ENCODE peak calls at places on chromosome 17, in seven cellular contexts. B, U, I, E, H, T and W are unnamed samples.

GRCh38 chr17:59377410-59377809 is 46.0 kb downstream of the YPEL2 start:
- ATAC-seq in B (no peak), U (no peak), I (no peak), E (no peak), H (no peak), T (no peak), W (no peak)

GRCh38 chr17:16086957-16087356 is 87.3 kb downstream of the TTC19 start:
- ATAC-seq in B (no peak), U (no peak), I (no peak), E (no peak), H (no peak), T (no peak), W (no peak)

GRCh38 chr17:56930739-56931337 is 17.0 kb upstream of the TRIM25 start:
- ATAC-seq in B (no peak), U (no peak), I (no peak), E (no peak), H (no peak), T (no peak), W (no peak)

GRCh38 chr17:43169561-43170139 is 1.4 kb upstream of the NBR1 start:
- ATAC-seq in B (peak; percentile 25), U (peak; percentile 29), I (peak; percentile 37), E (peak; percentile 52), H (peak; percentile 66), T (peak; percentile 72), W (peak; percentile 10)

GRCh38 chr17:46158323-46159296 is 34.6 kb downstream of the KANSL1 start:
- ATAC-seq in B (peak; percentile 69), U (no peak), I (peak; percentile 52), E (peak; percentile 57), H (no peak), T (peak; percentile 63), W (no peak)

GRCh38 chr17:10729334-10730193 is at the start of gene TMEM220:
- ATAC-seq in B (peak; percentile 94), U (peak; percentile 93), I (no peak), E (peak; percentile 98), H (peak; percentile 94), T (peak; percentile 90), W (peak; percentile 94)

GRCh38 chr17:40857535-40857934 is 9.5 kb downstream of the KRT12 start:
- ATAC-seq in B (peak; percentile 30), U (no peak), I (no peak), E (no peak), H (no peak), T (no peak), W (no peak)

GRCh38 chr17:59762022-59762825 is 54.8 kb downstream of the VMP1 start:
- ATAC-seq in B (no peak), U (peak; percentile 85), I (no peak), E (peak; percentile 37), H (no peak), T (no peak), W (no peak)

GRCh38 chr17:62075308-62075815 is 10.3 kb upstream of the MED13 start:
- ATAC-seq in B (no peak), U (peak; percentile 17), I (peak; percentile 24), E (no peak), H (peak; percentile 19), T (no peak), W (no peak)

GRCh38 chr17:77076046-77076882 is 64.5 kb upstream of the SEC14L1 start:
- ATAC-seq in B (no peak), U (no peak), I (peak; percentile 47), E (no peak), H (no peak), T (no peak), W (no peak)

GRCh38 chr17:56678249-56679144 is 85.0 kb downstream of the NOG start:
- ATAC-seq in B (peak; percentile 80), U (no peak), I (no peak), E (peak; percentile 39), H (no peak), T (peak; percentile 62), W (no peak)

GRCh38 chr17:66956941-66957340 is 7.6 kb upstream of the CACNG4 start:
- ATAC-seq in B (no peak), U (no peak), I (no peak), E (no peak), H (no peak), T (no peak), W (no peak)

GRCh38 chr17:38728290-38728831 is 1.8 kb upstream of the CISD3 start:
- ATAC-seq in B (no peak), U (no peak), I (peak; percentile 3), E (no peak), H (no peak), T (no peak), W (no peak)

GRCh38 chr17:78774956-78775571 is 7.0 kb downstream of the CYTH1 start:
- ATAC-seq in B (peak; percentile 76), U (peak; percentile 69), I (peak; percentile 65), E (peak; percentile 79), H (peak; percentile 26), T (peak; percentile 42), W (no peak)

GRCh38 chr17:12348476-12348875 is 317.2 kb upstream of the MYOCD start:
- ATAC-seq in B (no peak), U (no peak), I (no peak), E (no peak), H (no peak), T (no peak), W (no peak)

GRCh38 chr17:77707546-77707945 is 251.0 kb upstream of the TNRC6C start:
- ATAC-seq in B (no peak), U (no peak), I (no peak), E (no peak), H (no peak), T (no peak), W (no peak)

GRCh38 chr17:55168970-55169687 is 95.6 kb upstream of the HLF start:
- ATAC-seq in B (no peak), U (peak; percentile 95), I (no peak), E (no peak), H (no peak), T (no peak), W (no peak)

GRCh38 chr17:61805399-61805798 is 57.9 kb downstream of the BRIP1 start:
- ATAC-seq in B (no peak), U (no peak), I (no peak), E (no peak), H (no peak), T (no peak), W (no peak)

GRCh38 chr17:79658811-79659207 is 48.0 kb upstream of the RBFOX3 start:
- ATAC-seq in B (peak; percentile 98), U (peak; percentile 31), I (peak; percentile 88), E (peak; percentile 85), H (no peak), T (peak; percentile 94), W (no peak)

DNA sequence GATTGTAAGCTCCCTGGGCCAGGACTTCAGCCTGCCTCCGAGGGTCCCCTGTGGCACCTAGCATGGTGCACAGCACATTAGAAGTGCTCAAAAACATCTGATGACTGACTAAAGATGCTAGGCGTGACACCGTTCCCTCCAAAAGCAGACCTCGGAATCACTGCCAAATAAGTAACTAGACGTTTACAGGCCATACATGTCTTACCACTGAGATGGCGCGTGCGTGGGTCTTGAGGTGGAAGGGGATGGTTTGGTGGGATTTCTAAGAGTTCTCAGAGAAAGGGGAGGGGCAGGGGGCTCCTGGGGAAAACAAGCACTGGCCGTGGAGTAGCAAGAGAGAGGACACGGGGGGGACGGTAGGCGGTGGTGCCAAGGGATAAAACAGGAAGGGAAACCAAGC is 12.4 kb downstream of the MPO start:
- ATAC-seq in B (no peak), U (no peak), I (no peak), E (no peak), H (no peak), T (no peak), W (no peak)
- TF ChIP-seq POLR2AphosphoS5 in B (no peak), U (no peak), I (no peak), E (no peak), H (no peak), T (no peak), W (no peak)

DNA sequence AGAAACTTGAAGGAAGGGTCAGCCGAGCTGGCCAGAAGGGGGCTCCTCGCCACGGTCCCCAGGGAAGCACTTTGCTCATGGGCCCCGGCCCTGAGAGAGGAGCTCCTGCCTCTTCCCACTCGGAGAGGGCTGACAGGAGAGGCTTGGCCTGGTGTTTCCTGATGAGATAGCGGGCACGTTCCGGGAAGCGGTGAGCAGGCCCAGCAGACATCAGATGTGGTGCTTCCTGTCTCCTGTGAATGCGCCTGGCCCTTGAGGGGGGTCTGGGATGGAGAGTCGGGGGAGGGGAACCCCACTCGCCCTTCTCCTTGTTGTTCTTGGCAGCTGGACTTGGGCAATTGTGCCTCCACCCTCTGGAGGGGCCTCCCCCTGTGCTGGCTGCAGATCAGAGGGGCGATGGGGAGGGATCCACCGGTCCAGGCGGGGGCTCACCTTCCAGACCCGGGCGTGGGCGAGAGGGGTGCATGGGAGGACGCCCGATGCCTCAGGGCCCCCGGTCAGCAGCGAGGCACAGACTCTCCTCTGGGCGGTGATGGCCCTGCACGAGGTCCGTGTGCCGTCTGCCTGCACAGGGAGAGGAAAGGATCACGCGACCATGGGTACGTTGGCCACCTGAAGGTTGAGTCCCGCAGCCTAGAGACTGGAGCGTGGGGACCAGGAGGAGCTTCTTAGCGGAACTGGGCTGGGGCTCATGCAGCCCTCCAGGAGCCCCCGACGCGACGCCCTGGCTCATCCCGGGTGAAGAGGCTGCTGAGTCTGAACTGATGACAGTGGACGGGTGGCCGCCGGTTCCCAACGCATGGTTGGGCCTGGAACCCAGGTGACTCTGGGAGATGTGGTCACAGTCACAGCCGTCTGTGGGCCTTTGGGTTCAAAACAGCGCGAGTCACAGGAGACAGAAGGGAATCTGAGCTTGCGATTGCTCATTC is 25.4 kb downstream of the METRNL start:
- ATAC-seq in B (no peak), U (no peak), I (peak; percentile 34), E (no peak), H (no peak), T (peak; percentile 16), W (no peak)
- H3K27ac ChIP-seq in B (no peak overlapping the region), U (no peak overlapping the region), I (no peak overlapping the region), E (no peak overlapping the region), H (no peak overlapping the region), T (no peak overlapping the region), W (peak overlapping the region; percentile 73)

DNA sequence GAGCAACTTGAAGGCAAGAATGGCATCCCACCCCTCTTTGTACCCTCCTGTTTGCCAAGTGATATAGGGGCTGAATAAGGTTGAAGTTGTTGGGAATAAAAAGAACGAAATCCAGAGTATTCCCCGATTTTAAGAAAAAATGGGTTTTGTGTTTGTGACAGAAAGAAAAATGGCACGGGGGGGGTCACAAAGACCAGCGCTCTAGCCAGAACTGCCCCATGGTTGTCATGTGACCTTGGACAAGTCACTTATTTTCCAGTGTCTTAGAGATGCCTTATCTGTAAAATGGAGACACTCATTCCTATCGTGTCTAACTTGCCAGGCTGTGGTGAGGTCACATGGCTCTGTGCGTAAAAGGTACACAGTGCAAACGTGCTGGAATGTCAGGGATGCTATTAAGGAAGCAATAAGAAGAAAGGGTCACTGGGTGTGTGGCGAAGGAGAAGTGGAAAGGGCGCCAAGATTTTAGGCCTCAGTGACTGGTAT is 1.6 kb upstream of the HEXIM1 start:
- ATAC-seq in B (no peak), U (no peak), I (peak; percentile 3), E (no peak), H (no peak), T (no peak), W (no peak)
- TF ChIP-seq POLR2AphosphoS5 in B (no peak), U (peak; percentile 14), I (no peak), E (no peak), H (no peak), T (no peak), W (peak; percentile 59)

DNA sequence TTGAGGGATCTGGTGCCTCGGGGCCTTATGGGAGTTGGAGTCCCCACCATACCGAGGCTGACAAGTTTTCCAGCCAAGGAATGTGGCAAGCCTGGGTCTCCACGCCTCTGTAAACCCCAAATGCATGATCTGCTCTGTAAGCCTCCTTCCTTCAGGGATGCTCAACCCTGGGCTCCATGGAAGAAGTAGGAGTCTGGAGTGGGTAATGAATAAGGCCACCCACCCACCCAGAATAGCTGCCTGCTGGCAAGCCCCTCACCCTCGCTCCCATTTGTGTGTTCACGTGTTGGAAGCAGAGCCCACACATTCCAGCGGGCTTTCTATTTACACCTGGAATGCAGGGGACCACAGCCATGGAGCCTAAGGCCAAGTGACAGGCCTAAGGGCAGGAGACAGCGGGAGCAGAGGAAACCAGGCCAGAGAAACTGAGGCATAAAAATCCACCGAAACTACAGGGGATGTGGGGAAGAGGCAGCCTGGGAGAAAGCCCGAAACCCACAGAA is 4.4 kb downstream of the DLG4 start:
- ATAC-seq in B (peak; percentile 3), U (no peak), I (no peak), E (peak; percentile 11), H (no peak), T (peak; percentile 1), W (no peak)
- H3K27ac ChIP-seq in B (peak overlapping the region; percentile 88), U (no peak overlapping the region), I (peak overlapping the region; percentile 39), E (peak overlapping the region; percentile 71), H (peak overlapping the region; percentile 42), T (no peak overlapping the region), W (peak overlapping the region; percentile 98)